ENCODE peak calls at places on chromosomes 3 and 15, in four cellular contexts. One of them, this sample, is unnamed.
A peak's percentile ranks its signal among the peaks of the same experiment; 100 is the strongest.

GRCh38 chr3:170277833-170278586 is 55.8 kb downstream of the PRKCI start:
- DNase-seq in HCT116: no peak
- DNase-seq in vagina: no peak
- DNase-seq in tibial artery: no peak
- DNase-seq in this sample: no peak

GRCh38 chr3:195834675-195835583 is 23.2 kb upstream of the MUC4 start:
- DNase-seq in HCT116: no peak
- DNase-seq in vagina: no peak
- DNase-seq in tibial artery: no peak
- DNase-seq in this sample: no peak

GRCh38 chr15:83285979-83286553 is 1.6 kb upstream of the BNC1 start:
- DNase-seq in HCT116: no peak
- DNase-seq in vagina: no peak
- DNase-seq in tibial artery: no peak
- DNase-seq in this sample: peak; percentile 98

GRCh38 chr3:46395210-46395661 is 11.6 kb downstream of the CCR5AS start:
- DNase-seq in HCT116: no peak
- DNase-seq in vagina: no peak
- DNase-seq in tibial artery: no peak
- DNase-seq in this sample: no peak

GRCh38 chr3:143977326-143978262 is 6.0 kb downstream of the DIPK2A start:
- DNase-seq in HCT116: no peak
- DNase-seq in vagina: no peak
- DNase-seq in tibial artery: no peak
- DNase-seq in this sample: no peak

GRCh38 chr15:72825831-72826230 is 42.3 kb upstream of the ADPGK start:
- DNase-seq in HCT116: no peak
- DNase-seq in vagina: no peak
- DNase-seq in tibial artery: no peak
- DNase-seq in this sample: no peak

GRCh38 chr15:89673162-89673506 is 6.0 kb downstream of the PLIN1 start:
- DNase-seq in HCT116: peak; percentile 12
- DNase-seq in vagina: no peak
- DNase-seq in tibial artery: no peak
- DNase-seq in this sample: no peak

GRCh38 chr3:40116478-40117162 is 192.9 kb upstream of the EIF1B start:
- DNase-seq in HCT116: no peak
- DNase-seq in vagina: no peak
- DNase-seq in tibial artery: no peak
- DNase-seq in this sample: peak; percentile 60

GRCh38 chr3:131353946-131354345 is 27.6 kb upstream of the NUDT16 start:
- DNase-seq in HCT116: no peak
- DNase-seq in vagina: no peak
- DNase-seq in tibial artery: no peak
- DNase-seq in this sample: no peak

GRCh38 chr15:45150481-45150880 is 20.7 kb downstream of the DUOX1 start:
- DNase-seq in HCT116: no peak
- DNase-seq in vagina: no peak
- DNase-seq in tibial artery: no peak
- DNase-seq in this sample: no peak

GRCh38 chr3:185335799-185336198 is 27.1 kb upstream of the MAP3K13 start:
- DNase-seq in HCT116: peak; percentile 80
- DNase-seq in vagina: no peak
- DNase-seq in tibial artery: no peak
- DNase-seq in this sample: peak; percentile 92

GRCh38 chr15:81889480-81889871 is 156.3 kb downstream of the MEX3B start:
- DNase-seq in HCT116: no peak
- DNase-seq in vagina: no peak
- DNase-seq in tibial artery: no peak
- DNase-seq in this sample: no peak

GRCh38 chr3:133776794-133777438 is 28.7 kb upstream of the SRPRB start:
- DNase-seq in HCT116: no peak
- DNase-seq in vagina: no peak
- DNase-seq in tibial artery: no peak
- DNase-seq in this sample: no peak

GRCh38 chr3:43769097-43769470 is 78.3 kb downstream of the ABHD5 start:
- DNase-seq in HCT116: no peak
- DNase-seq in vagina: no peak
- DNase-seq in tibial artery: no peak
- DNase-seq in this sample: no peak

GRCh38 chr3:57009367-57009766 is 51.1 kb upstream of the SPATA12 start:
- DNase-seq in HCT116: no peak
- DNase-seq in vagina: no peak
- DNase-seq in tibial artery: no peak
- DNase-seq in this sample: no peak

GRCh38 chr3:32640939-32641725 is 43.9 kb upstream of the CNOT10 start:
- DNase-seq in HCT116: no peak
- DNase-seq in vagina: no peak
- DNase-seq in tibial artery: no peak
- DNase-seq in this sample: no peak

GRCh38 chr15:63409179-63409578 is 27.5 kb upstream of the CA12 start:
- DNase-seq in HCT116: no peak
- DNase-seq in vagina: no peak
- DNase-seq in tibial artery: no peak
- DNase-seq in this sample: no peak
- TF ChIP-seq CTCF in HCT116: no peak
- TF ChIP-seq CTCF in vagina: no peak
- TF ChIP-seq CTCF in tibial artery: no peak
- TF ChIP-seq CTCF in this sample: no peak

GRCh38 chr15:77487479-77487861 is 66.8 kb downstream of the HMG20A start:
- DNase-seq in HCT116: no peak
- DNase-seq in vagina: no peak
- DNase-seq in tibial artery: no peak
- DNase-seq in this sample: no peak

GRCh38 chr15:77482570-77482969 is 61.9 kb downstream of the HMG20A start:
- DNase-seq in HCT116: no peak
- DNase-seq in vagina: no peak
- DNase-seq in tibial artery: no peak
- DNase-seq in this sample: no peak

GRCh38 chr15:77483426-77483825 is 62.7 kb downstream of the HMG20A start:
- DNase-seq in HCT116: no peak
- DNase-seq in vagina: no peak
- DNase-seq in tibial artery: no peak
- DNase-seq in this sample: no peak

GRCh38 chr15:77486542-77487478 is 66.1 kb downstream of the HMG20A start:
- DNase-seq in HCT116: no peak
- DNase-seq in vagina: no peak
- DNase-seq in tibial artery: no peak
- DNase-seq in this sample: no peak

DNA sequence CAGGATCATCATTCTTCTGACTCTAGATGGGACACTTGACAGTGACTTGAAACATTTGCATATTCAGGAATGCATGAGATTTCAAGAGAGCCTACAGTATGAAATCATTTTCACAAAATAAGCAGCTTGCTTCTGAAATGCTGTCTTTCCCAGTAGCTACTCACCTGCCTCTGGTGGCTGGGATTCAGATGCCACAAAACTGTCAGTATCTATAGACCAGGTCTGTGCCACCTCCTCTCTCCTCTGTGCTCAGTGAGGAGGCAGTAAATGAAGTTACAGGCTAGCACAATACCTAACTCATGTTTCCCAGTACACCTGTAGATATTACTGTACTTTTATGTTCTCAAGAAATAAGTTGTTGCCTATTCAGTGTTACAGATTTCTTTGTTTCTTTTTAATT is 64.3 kb downstream of the HMG20A start:
- DNase-seq in HCT116: no peak
- DNase-seq in vagina: no peak
- DNase-seq in tibial artery: no peak
- DNase-seq in this sample: no peak
- H3K4me1 ChIP-seq in HCT116: no peaks in the 10 kb centered on the region
- H3K4me1 ChIP-seq in vagina: peaks cover 22% of the 10 kb centered on the region
- H3K4me1 ChIP-seq in tibial artery: peaks cover 31% of the 10 kb centered on the region
- H3K4me1 ChIP-seq in this sample: peaks cover 8% of the 10 kb centered on the region

GRCh38 chr3:77869423-77869822 is 829.5 kb downstream of the ROBO2 start:
- DNase-seq in HCT116: no peak
- DNase-seq in vagina: no peak
- DNase-seq in tibial artery: no peak
- DNase-seq in this sample: no peak
- H3K27me3 ChIP-seq in HCT116: no peaks in the 10 kb centered on the region
- H3K27me3 ChIP-seq in vagina: no peaks in the 10 kb centered on the region
- H3K27me3 ChIP-seq in tibial artery: no peaks in the 10 kb centered on the region
- H3K27me3 ChIP-seq in this sample: no peaks in the 10 kb centered on the region

GRCh38 chr3:120177907-120178306 is 83.7 kb upstream of the GSK3B start:
- DNase-seq in HCT116: no peak
- DNase-seq in vagina: peak; percentile 74
- DNase-seq in tibial artery: no peak
- DNase-seq in this sample: no peak
- TF ChIP-seq CTCF in HCT116: no peak
- TF ChIP-seq CTCF in vagina: no peak
- TF ChIP-seq CTCF in tibial artery: no peak
- TF ChIP-seq CTCF in this sample: no peak

DNA sequence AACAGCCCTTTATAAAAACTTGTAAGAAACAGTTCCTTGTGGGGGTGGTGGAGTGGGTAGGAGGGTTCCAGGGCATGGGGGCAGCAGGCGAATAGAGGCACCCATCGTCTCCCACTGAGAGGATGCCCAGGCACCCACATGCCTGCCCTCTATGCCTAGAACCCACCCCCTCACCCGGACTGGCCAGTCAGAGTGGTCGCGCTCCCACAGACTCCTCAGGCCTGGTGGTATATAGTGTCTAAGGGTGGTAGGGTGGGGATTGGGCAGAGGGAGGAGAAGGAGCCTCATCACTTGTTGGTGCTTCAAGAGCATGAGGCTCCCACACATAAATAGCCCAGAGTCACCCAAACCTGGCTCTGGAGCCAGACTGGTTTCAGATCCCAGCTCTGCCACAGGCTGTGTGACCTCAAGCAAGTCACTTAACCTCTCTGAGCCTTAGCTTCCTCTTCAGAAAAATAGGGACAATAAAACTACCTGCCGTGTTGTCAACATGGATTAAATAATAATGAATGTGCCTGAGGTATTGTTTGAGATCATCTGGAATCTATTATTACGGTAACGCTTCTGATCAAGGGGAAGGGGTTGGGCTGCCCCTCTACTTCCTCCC is 262.1 kb downstream of the UACA start:
- DNase-seq in HCT116: no peak
- DNase-seq in vagina: no peak
- DNase-seq in tibial artery: no peak
- DNase-seq in this sample: no peak
- H3K4me1 ChIP-seq in HCT116: peaks cover 23% of the 10 kb centered on the region
- H3K4me1 ChIP-seq in vagina: peaks cover 33% of the 10 kb centered on the region
- H3K4me1 ChIP-seq in tibial artery: peaks cover 26% of the 10 kb centered on the region
- H3K4me1 ChIP-seq in this sample: peaks cover 24% of the 10 kb centered on the region

GRCh38 chr15:51750942-51751686 is at the start of gene TMOD2:
- DNase-seq in HCT116: no peak
- DNase-seq in vagina: peak; percentile 89
- DNase-seq in tibial artery: peak; percentile 71
- DNase-seq in this sample: peak; percentile 48

GRCh38 chr15:51752918-51753317 is 1.5 kb downstream of the TMOD2 start:
- DNase-seq in HCT116: no peak
- DNase-seq in vagina: peak; percentile 22
- DNase-seq in tibial artery: no peak
- DNase-seq in this sample: no peak

GRCh38 chr15:51750186-51750585 is 1.2 kb upstream of the TMOD2 start:
- DNase-seq in HCT116: no peak
- DNase-seq in vagina: no peak
- DNase-seq in tibial artery: no peak
- DNase-seq in this sample: no peak

GRCh38 chr15:51751687-51752683 is 588 bp downstream of the TMOD2 start:
- DNase-seq in HCT116: no peak
- DNase-seq in vagina: peak; percentile 88
- DNase-seq in tibial artery: no peak
- DNase-seq in this sample: peak; percentile 56

GRCh38 chr15:51749307-51749706 is 2.1 kb upstream of the TMOD2 start:
- DNase-seq in HCT116: no peak
- DNase-seq in vagina: no peak
- DNase-seq in tibial artery: no peak
- DNase-seq in this sample: no peak
- H3K27me3 ChIP-seq in HCT116: no peaks in the 10 kb centered on the region
- H3K27me3 ChIP-seq in vagina: no peaks in the 10 kb centered on the region
- H3K27me3 ChIP-seq in tibial artery: no peaks in the 10 kb centered on the region
- H3K27me3 ChIP-seq in this sample: peaks cover 27% of the 10 kb centered on the region

GRCh38 chr3:11015369-11015768 is 22.8 kb downstream of the SLC6A1 start:
- DNase-seq in HCT116: no peak
- DNase-seq in vagina: no peak
- DNase-seq in tibial artery: no peak
- DNase-seq in this sample: no peak

GRCh38 chr3:11019116-11019515 is 26.6 kb downstream of the SLC6A1 start:
- DNase-seq in HCT116: no peak
- DNase-seq in vagina: no peak
- DNase-seq in tibial artery: no peak
- DNase-seq in this sample: no peak

GRCh38 chr3:11010406-11011165 is 18.0 kb downstream of the SLC6A1 start:
- DNase-seq in HCT116: no peak
- DNase-seq in vagina: no peak
- DNase-seq in tibial artery: no peak
- DNase-seq in this sample: no peak

GRCh38 chr3:11014253-11014652 is 21.7 kb downstream of the SLC6A1 start:
- DNase-seq in HCT116: no peak
- DNase-seq in vagina: no peak
- DNase-seq in tibial artery: no peak
- DNase-seq in this sample: no peak

DNA sequence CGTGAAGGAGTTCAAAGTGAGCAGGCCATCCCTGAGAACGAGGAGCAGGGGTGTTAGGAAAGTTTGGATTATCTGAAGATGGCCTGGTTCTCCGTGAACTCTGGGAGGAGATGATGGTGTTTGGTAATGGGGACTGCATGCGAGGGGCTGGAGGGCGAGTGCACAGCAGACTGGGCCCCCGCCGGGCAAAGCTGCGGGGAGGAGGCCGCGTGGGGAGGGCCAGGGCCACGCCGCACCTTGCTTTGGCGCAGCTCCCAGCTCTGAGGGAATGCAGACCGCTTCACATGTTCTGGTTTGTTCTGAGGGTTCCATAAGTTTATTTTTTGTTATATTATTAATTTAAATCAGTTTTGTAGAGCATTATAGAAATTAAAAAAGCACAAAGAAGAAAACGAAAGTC is 22.2 kb downstream of the SLC6A1 start:
- DNase-seq in HCT116: no peak
- DNase-seq in vagina: no peak
- DNase-seq in tibial artery: no peak
- DNase-seq in this sample: no peak
- TF ChIP-seq CTCF in HCT116: no peak
- TF ChIP-seq CTCF in vagina: no peak
- TF ChIP-seq CTCF in tibial artery: no peak
- TF ChIP-seq CTCF in this sample: no peak

GRCh38 chr3:194688946-194689345 is 3.3 kb downstream of the FAM43A start:
- DNase-seq in HCT116: no peak
- DNase-seq in vagina: no peak
- DNase-seq in tibial artery: no peak
- DNase-seq in this sample: no peak
- H3K4me1 ChIP-seq in HCT116: peaks cover 35% of the 10 kb centered on the region
- H3K4me1 ChIP-seq in vagina: peaks cover 41% of the 10 kb centered on the region
- H3K4me1 ChIP-seq in tibial artery: peaks cover 37% of the 10 kb centered on the region
- H3K4me1 ChIP-seq in this sample: no peaks in the 10 kb centered on the region

GRCh38 chr3:11954312-11954934 is 49.8 kb upstream of the SYN2 start:
- DNase-seq in HCT116: no peak
- DNase-seq in vagina: no peak
- DNase-seq in tibial artery: no peak
- DNase-seq in this sample: no peak

GRCh38 chr3:11956781-11957180 is 47.4 kb upstream of the SYN2 start:
- DNase-seq in HCT116: no peak
- DNase-seq in vagina: no peak
- DNase-seq in tibial artery: no peak
- DNase-seq in this sample: no peak

GRCh38 chr3:11953778-11954177 is 50.4 kb upstream of the SYN2 start:
- DNase-seq in HCT116: no peak
- DNase-seq in vagina: no peak
- DNase-seq in tibial artery: no peak
- DNase-seq in this sample: no peak

GRCh38 chr3:11950576-11950975 is 53.6 kb upstream of the SYN2 start:
- DNase-seq in HCT116: no peak
- DNase-seq in vagina: no peak
- DNase-seq in tibial artery: no peak
- DNase-seq in this sample: no peak

GRCh38 chr3:11953350-11953749 is 50.8 kb upstream of the SYN2 start:
- DNase-seq in HCT116: no peak
- DNase-seq in vagina: no peak
- DNase-seq in tibial artery: no peak
- DNase-seq in this sample: no peak
- H3K27me3 ChIP-seq in HCT116: no peaks in the 10 kb centered on the region
- H3K27me3 ChIP-seq in vagina: no peaks in the 10 kb centered on the region
- H3K27me3 ChIP-seq in tibial artery: peaks cover 14% of the 10 kb centered on the region
- H3K27me3 ChIP-seq in this sample: peaks cover 13% of the 10 kb centered on the region

This sample was measured in foreskin keratinocyte.